ENCODE peak calls at places on chromosomes 5 and 9, in nine cellular contexts. T is activated CD4-positive, alpha-beta T cell treated with anti-CD3 and anti-CD28 coated beads, Interleukin-2, amount 50 U/mL, for 4 hours; C is stimulated activated CD8-positive, alpha-beta memory T cell treated with anti-CD3 and anti-CD28 coated beads, Interleukin-2, amount 100 ng/mL, for 48 hours; D is NCI-H524 treated with DMSO at 0.1 percent for 48 hours; A is cardiac muscle cell; O is HS-5; X is non-pigmented ciliary epithelial cell; E is NCI-H2081; F is lower leg skin. V is an unnamed sample.

GRCh38 chr9:83208065-83208850 is 145.3 kb upstream of the RASEF start:
- DNase-seq in X (no peak), F (no peak), A (peak), O (no peak), D (no peak), E (no peak), T (no peak), C (no peak), V (peak)

GRCh38 chr5:123722451-123722850 is 210.5 kb downstream of the CSNK1G3 start:
- DNase-seq in T (no peak), C (no peak), X (no peak), E (peak), F (no peak), D (no peak), A (peak), O (no peak), V (no peak)

GRCh38 chr9:130741831-130742449 is 48.4 kb downstream of the EXOSC2 start:
- DNase-seq in X (no peak), A (peak), E (no peak), C (no peak), D (no peak), F (no peak), O (peak), T (no peak), V (peak)

GRCh38 chr9:133977421-133978201 is 14.5 kb downstream of the VAV2 start:
- DNase-seq in T (no peak), C (no peak), F (no peak), A (no peak), O (no peak), X (no peak), D (no peak), E (no peak), V (no peak)

GRCh38 chr5:44332360-44332971 is 56.8 kb downstream of the FGF10 start:
- DNase-seq in O (peak), T (no peak), X (peak), F (no peak), A (peak), D (peak), E (peak), C (no peak), V (peak)

GRCh38 chr5:17365756-17366155 is 132.3 kb upstream of the TAF11L2 start:
- DNase-seq in O (no peak), C (no peak), X (no peak), T (no peak), A (no peak), D (no peak), E (peak), F (no peak), V (no peak)

GRCh38 chr5:55037046-55037771 is 13.2 kb downstream of the GZMK start:
- DNase-seq in X (no peak), D (no peak), T (peak), A (no peak), C (no peak), F (no peak), O (no peak), E (no peak), V (peak)

GRCh38 chr5:128208436-128208835 is 124.9 kb downstream of the SLC12A2 start:
- DNase-seq in D (no peak), C (no peak), F (no peak), X (no peak), A (no peak), E (no peak), T (no peak), O (no peak), V (no peak)

GRCh38 chr9:83196946-83197345 is 134.0 kb upstream of the RASEF start:
- DNase-seq in D (no peak), T (no peak), E (no peak), O (no peak), F (no peak), C (no peak), X (no peak), A (no peak), V (no peak)

GRCh38 chr9:134571326-134571871 is 70.2 kb upstream of the COL5A1 start:
- DNase-seq in D (no peak), E (no peak), X (no peak), C (no peak), O (no peak), F (peak), A (no peak), T (no peak), V (no peak)

GRCh38 chr9:84670106-84670800 is 724 bp downstream of the NTRK2 start:
- DNase-seq in O (no peak), T (no peak), C (no peak), D (no peak), X (no peak), E (no peak), A (peak), F (peak), V (no peak)

GRCh38 chr5:59785701-59786100 is 107.8 kb downstream of the PDE4D start:
- DNase-seq in X (no peak), O (no peak), D (no peak), C (no peak), F (no peak), T (no peak), A (no peak), E (no peak), V (no peak)

GRCh38 chr5:123455095-123455494 is 31.9 kb upstream of the CEP120 start:
- DNase-seq in A (no peak), X (no peak), F (no peak), T (no peak), D (peak), O (no peak), C (no peak), E (no peak), V (no peak)

GRCh38 chr5:5483350-5483749 is 60.9 kb downstream of the ICE1 start:
- DNase-seq in D (no peak), O (no peak), E (no peak), F (no peak), X (no peak), C (no peak), A (no peak), T (no peak), V (no peak)

GRCh38 chr5:127960126-127960744 is 123.3 kb upstream of the SLC12A2 start:
- DNase-seq in D (no peak), E (peak), C (no peak), T (no peak), F (no peak), O (no peak), A (peak), X (no peak), V (peak)

GRCh38 chr9:95862343-95862742 is 13.1 kb upstream of the ERCC6L2 start:
- DNase-seq in E (no peak), D (no peak), C (no peak), T (no peak), X (no peak), A (no peak), F (no peak), O (no peak), V (no peak)

GRCh38 chr9:82543726-82544125 is 519.2 kb downstream of the RASEF start:
- DNase-seq in O (no peak), C (no peak), A (no peak), F (no peak), X (no peak), D (no peak), T (no peak), E (no peak), V (no peak)

GRCh38 chr5:152601806-152602467 is 196.9 kb upstream of the NMUR2 start:
- DNase-seq in C (no peak), O (no peak), A (no peak), X (no peak), F (no peak), T (no peak), E (no peak), D (no peak), V (no peak)

GRCh38 chr5:128920345-128921215 is 44.7 kb upstream of the SLC27A6 start:
- DNase-seq in A (peak), D (no peak), E (peak), X (peak), C (no peak), O (peak), F (no peak), T (no peak), V (peak)